ENCODE peak calls at places on chromosomes 12 and 14, in four cellular contexts. One of them, this sample, is unnamed. For H3K36me3, the result is how much of the 10 kb centered on the place peaks cover.

GRCh38 chr14:100653409-100653808 is 66.2 kb upstream of the BEGAIN start:
- DNase-seq in ovary: peak
- DNase-seq in GM23248: no peak
- DNase-seq in fibroblast of lung: no peak
- DNase-seq in this sample: no peak

GRCh38 chr14:106372870-106373657 is 846.7 kb downstream of the TMEM121 start:
- DNase-seq in ovary: no peak
- DNase-seq in GM23248: peak
- DNase-seq in fibroblast of lung: no peak
- DNase-seq in this sample: peak

GRCh38 chr12:587132-587531 is 76.1 kb downstream of the NINJ2 start:
- DNase-seq in GM23248: no peak
- DNase-seq in fibroblast of lung: no peak
- DNase-seq in ovary: no peak
- DNase-seq in this sample: no peak

GRCh38 chr14:69931960-69932359 is 52.7 kb downstream of the SMOC1 start:
- DNase-seq in GM23248: no peak
- DNase-seq in fibroblast of lung: no peak
- DNase-seq in ovary: no peak
- DNase-seq in this sample: no peak

GRCh38 chr12:133046698-133047097 is 9.4 kb downstream of the ZNF84 start:
- DNase-seq in ovary: no peak
- DNase-seq in GM23248: no peak
- DNase-seq in fibroblast of lung: no peak
- DNase-seq in this sample: no peak

GRCh38 chr14:22545842-22546721 is 42.9 kb downstream of the DAD1 start:
- DNase-seq in ovary: no peak
- DNase-seq in GM23248: peak
- DNase-seq in fibroblast of lung: peak
- DNase-seq in this sample: no peak

GRCh38 chr14:66916421-66916820 is 272.8 kb upstream of the GARIN2 start:
- DNase-seq in ovary: no peak
- DNase-seq in GM23248: no peak
- DNase-seq in fibroblast of lung: no peak
- DNase-seq in this sample: no peak

GRCh38 chr12:7039403-7039802 is 21.1 kb upstream of the C1S start:
- DNase-seq in fibroblast of lung: no peak
- DNase-seq in ovary: no peak
- DNase-seq in GM23248: no peak
- DNase-seq in this sample: no peak

GRCh38 chr12:11651785-11652184 is 2.3 kb downstream of the ETV6 start:
- DNase-seq in ovary: no peak
- DNase-seq in fibroblast of lung: peak
- DNase-seq in GM23248: peak
- DNase-seq in this sample: no peak

GRCh38 chr14:58100735-58101368 is 51.2 kb downstream of the ARMH4 start:
- DNase-seq in ovary: no peak
- DNase-seq in fibroblast of lung: peak
- DNase-seq in GM23248: peak
- DNase-seq in this sample: no peak

GRCh38 chr12:123089631-123090353 is 61.1 kb downstream of the PITPNM2 start:
- DNase-seq in ovary: no peak
- DNase-seq in GM23248: peak
- DNase-seq in fibroblast of lung: peak
- DNase-seq in this sample: no peak

GRCh38 chr12:118237053-118237665 is 101.2 kb downstream of the PEBP1 start:
- DNase-seq in fibroblast of lung: no peak
- DNase-seq in ovary: no peak
- DNase-seq in GM23248: no peak
- DNase-seq in this sample: no peak

GRCh38 chr12:52232916-52233461 is at the start of gene KRT7:
- DNase-seq in GM23248: no peak
- DNase-seq in ovary: no peak
- DNase-seq in fibroblast of lung: no peak
- DNase-seq in this sample: peak

GRCh38 chr14:104926619-104927431 is 2.1 kb downstream of the PLD4 start:
- DNase-seq in GM23248: no peak
- DNase-seq in ovary: no peak
- DNase-seq in fibroblast of lung: no peak
- DNase-seq in this sample: no peak

GRCh38 chr12:79775355-79776073 is 84.8 kb upstream of the PAWR start:
- DNase-seq in ovary: no peak
- DNase-seq in fibroblast of lung: no peak
- DNase-seq in GM23248: no peak
- DNase-seq in this sample: no peak

GRCh38 chr12:130339946-130340345 is 2.3 kb downstream of the PIWIL1 start:
- DNase-seq in ovary: no peak
- DNase-seq in fibroblast of lung: no peak
- DNase-seq in GM23248: no peak
- DNase-seq in this sample: no peak

GRCh38 chr14:80135305-80136088 is 75.8 kb downstream of the DIO2 start:
- DNase-seq in fibroblast of lung: no peak
- DNase-seq in GM23248: no peak
- DNase-seq in ovary: no peak
- DNase-seq in this sample: no peak

GRCh38 chr14:21268612-21269251 is 510 bp downstream of the HNRNPC start:
- DNase-seq in GM23248: peak
- DNase-seq in fibroblast of lung: peak
- DNase-seq in ovary: no peak
- DNase-seq in this sample: no peak

GRCh38 chr12:41460906-41461305 is 272.8 kb downstream of the PDZRN4 start:
- DNase-seq in ovary: no peak
- DNase-seq in fibroblast of lung: no peak
- DNase-seq in GM23248: no peak
- DNase-seq in this sample: no peak

GRCh38 chr12:29625359-29625953 is 128.0 kb upstream of the OVCH1 start:
- DNase-seq in GM23248: no peak
- DNase-seq in ovary: no peak
- DNase-seq in fibroblast of lung: peak
- DNase-seq in this sample: no peak

GRCh38 chr14:104129556-104129955 is 8.8 kb upstream of the KIF26A start:
- DNase-seq in GM23248: no peak
- DNase-seq in fibroblast of lung: no peak
- DNase-seq in ovary: no peak
- DNase-seq in this sample: no peak

GRCh38 chr12:63420206-63420644 is 248.1 kb downstream of the DPY19L2 start:
- DNase-seq in ovary: no peak
- DNase-seq in GM23248: peak
- DNase-seq in fibroblast of lung: peak
- DNase-seq in this sample: no peak

GRCh38 chr12:120640840-120641833 is 711 bp downstream of the CABP1 start:
- DNase-seq in GM23248: peak
- DNase-seq in fibroblast of lung: peak
- DNase-seq in ovary: peak
- DNase-seq in this sample: peak

GRCh38 chr14:25908707-25909106 is 689.1 kb downstream of the NOVA1 start:
- DNase-seq in fibroblast of lung: no peak
- DNase-seq in ovary: no peak
- DNase-seq in GM23248: no peak
- DNase-seq in this sample: no peak

GRCh38 chr12:7113389-7113871 is 4.4 kb upstream of the C1RL start:
- DNase-seq in fibroblast of lung: peak
- DNase-seq in ovary: no peak
- DNase-seq in GM23248: peak
- DNase-seq in this sample: no peak

GRCh38 chr14:51044961-51045360 is 49.9 kb downstream of the TRIM9 start:
- DNase-seq in fibroblast of lung: no peak
- DNase-seq in GM23248: peak
- DNase-seq in ovary: no peak
- DNase-seq in this sample: no peak

GRCh38 chr12:90909069-90909676 is 45.8 kb downstream of the CCER1 start:
- DNase-seq in ovary: no peak
- DNase-seq in GM23248: peak
- DNase-seq in fibroblast of lung: peak
- DNase-seq in this sample: peak

GRCh38 chr14:52706286-52706685 is 714 bp upstream of the PSMC6 start:
- DNase-seq in ovary: no peak
- DNase-seq in fibroblast of lung: peak
- DNase-seq in GM23248: no peak
- DNase-seq in this sample: no peak

GRCh38 chr14:31978423-31978822 is 98.7 kb upstream of the ARHGAP5 start:
- DNase-seq in GM23248: no peak
- DNase-seq in ovary: no peak
- DNase-seq in fibroblast of lung: no peak
- DNase-seq in this sample: no peak

GRCh38 chr14:75715926-75716780 is 55.1 kb downstream of the TTLL5 start:
- DNase-seq in ovary: no peak
- DNase-seq in GM23248: peak
- DNase-seq in fibroblast of lung: peak
- DNase-seq in this sample: no peak

GRCh38 chr12:104930388-104931326 is 27.4 kb downstream of the SLC41A2 start:
- DNase-seq in GM23248: peak
- DNase-seq in ovary: no peak
- DNase-seq in fibroblast of lung: no peak
- DNase-seq in this sample: no peak

GRCh38 chr12:128267651-128268347 is 829 bp downstream of the TMEM132C start:
- DNase-seq in GM23248: no peak
- DNase-seq in ovary: peak
- DNase-seq in fibroblast of lung: no peak
- DNase-seq in this sample: no peak

GRCh38 chr12:92973614-92974013 is 44.5 kb upstream of the EEA1 start:
- DNase-seq in GM23248: peak
- DNase-seq in ovary: no peak
- DNase-seq in fibroblast of lung: peak
- DNase-seq in this sample: no peak

GRCh38 chr14:33765251-33765650 is 185.6 kb downstream of the EGLN3 start:
- DNase-seq in GM23248: no peak
- DNase-seq in ovary: peak
- DNase-seq in fibroblast of lung: no peak
- DNase-seq in this sample: no peak

GRCh38 chr14:56858422-56858821 is 48.1 kb upstream of the OTX2 start:
- DNase-seq in GM23248: no peak
- DNase-seq in ovary: no peak
- DNase-seq in fibroblast of lung: no peak
- DNase-seq in this sample: no peak

GRCh38 chr12:49609875-49610154 is 4.4 kb upstream of the FAM186B start:
- DNase-seq in fibroblast of lung: no peak
- DNase-seq in ovary: no peak
- DNase-seq in GM23248: peak
- DNase-seq in this sample: no peak

GRCh38 chr12:124336742-124337520 is 42.0 kb downstream of the RFLNA start:
- DNase-seq in GM23248: peak
- DNase-seq in ovary: peak
- DNase-seq in fibroblast of lung: no peak
- DNase-seq in this sample: peak

GRCh38 chr12:3311027-3311402 is 180.0 kb upstream of the PRMT8 start:
- DNase-seq in fibroblast of lung: no peak
- DNase-seq in ovary: no peak
- DNase-seq in GM23248: peak
- DNase-seq in this sample: peak

GRCh38 chr12:97140355-97140754 is 233.3 kb downstream of the NEDD1 start:
- DNase-seq in fibroblast of lung: no peak
- DNase-seq in ovary: no peak
- DNase-seq in GM23248: no peak
- DNase-seq in this sample: no peak

GRCh38 chr14:24085215-24085614 is 8.9 kb upstream of the PCK2 start:
- DNase-seq in GM23248: no peak
- DNase-seq in ovary: no peak
- DNase-seq in fibroblast of lung: no peak
- DNase-seq in this sample: no peak

GRCh38 chr14:24084439-24084838 is 9.7 kb upstream of the PCK2 start:
- DNase-seq in ovary: no peak
- DNase-seq in GM23248: no peak
- DNase-seq in fibroblast of lung: no peak
- DNase-seq in this sample: no peak

GRCh38 chr14:24082411-24083080 is 11.2 kb downstream of the CPNE6 start:
- DNase-seq in fibroblast of lung: no peak
- DNase-seq in ovary: no peak
- DNase-seq in GM23248: no peak
- DNase-seq in this sample: no peak

GRCh38 chr14:24081739-24082204 is 10.4 kb downstream of the CPNE6 start:
- DNase-seq in ovary: no peak
- DNase-seq in fibroblast of lung: no peak
- DNase-seq in GM23248: no peak
- DNase-seq in this sample: no peak

DNA sequence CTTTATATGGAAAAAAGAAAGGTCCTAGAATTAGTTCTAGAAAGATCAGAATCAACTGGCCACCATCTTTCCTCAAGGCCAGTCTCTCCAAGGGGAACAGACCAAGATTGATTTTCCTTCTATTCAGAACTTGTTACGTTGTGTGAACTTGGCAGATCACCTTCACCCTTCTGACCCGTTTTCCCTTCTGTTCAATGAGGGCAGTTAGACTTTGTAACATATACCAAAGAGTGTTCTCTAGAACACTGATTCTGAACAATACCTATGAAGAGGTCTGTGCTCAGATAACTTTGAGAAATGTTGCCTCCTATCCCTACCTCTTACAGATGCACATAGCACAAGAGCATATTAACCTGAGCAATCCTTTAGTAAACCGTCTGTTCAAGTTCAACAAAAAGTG is 10.6 kb upstream of the PCK2 start:
- DNase-seq in ovary: no peak
- DNase-seq in GM23248: no peak
- DNase-seq in fibroblast of lung: no peak
- DNase-seq in this sample: no peak
- H3K4me3 ChIP-seq in ovary: no peak
- H3K4me3 ChIP-seq in GM23248: no peak
- H3K4me3 ChIP-seq in fibroblast of lung: no peak
- H3K4me3 ChIP-seq in this sample: no peak

GRCh38 chr12:18888062-18888461 is 150.1 kb downstream of the CAPZA3 start:
- DNase-seq in ovary: no peak
- DNase-seq in GM23248: peak
- DNase-seq in fibroblast of lung: no peak
- DNase-seq in this sample: no peak
- H3K36me3 ChIP-seq in ovary: under half
- H3K36me3 ChIP-seq in GM23248: under half
- H3K36me3 ChIP-seq in fibroblast of lung: under half
- H3K36me3 ChIP-seq in this sample: under half

DNA sequence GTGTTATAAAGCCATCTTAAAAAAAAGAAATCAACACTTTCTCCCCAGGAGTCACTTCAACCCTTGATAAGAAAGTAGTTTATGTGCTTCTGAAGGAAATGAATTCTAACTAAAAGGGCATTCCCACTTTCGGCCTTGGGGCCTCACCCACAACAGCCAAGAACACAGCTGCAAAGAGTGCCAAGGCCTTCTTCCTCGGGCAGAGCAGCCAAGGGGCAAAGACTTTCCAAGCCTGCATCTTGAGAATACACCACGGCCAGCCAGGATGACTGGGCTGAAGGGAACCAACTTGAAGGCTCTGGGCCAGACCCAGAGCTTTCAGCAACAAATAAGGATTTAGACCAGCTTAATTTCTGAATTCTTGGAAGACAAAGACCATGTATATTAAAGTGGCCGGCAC is 60.4 kb upstream of the FOXN3 start:
- DNase-seq in GM23248: no peak
- DNase-seq in fibroblast of lung: no peak
- DNase-seq in ovary: peak
- DNase-seq in this sample: peak
- H3K27ac ChIP-seq in GM23248: no peak
- H3K27ac ChIP-seq in fibroblast of lung: no peak
- H3K27ac ChIP-seq in ovary: peak
- H3K27ac ChIP-seq in this sample: no peak

GRCh38 chr14:74347795-74348100 is 523 bp upstream of the VRTN start:
- DNase-seq in ovary: no peak
- DNase-seq in GM23248: no peak
- DNase-seq in fibroblast of lung: no peak
- DNase-seq in this sample: no peak
- H3K4me3 ChIP-seq in ovary: no peak
- H3K4me3 ChIP-seq in GM23248: no peak
- H3K4me3 ChIP-seq in fibroblast of lung: no peak
- H3K4me3 ChIP-seq in this sample: no peak

GRCh38 chr14:93936926-93937325 is 9.8 kb downstream of the FAM181A start:
- DNase-seq in ovary: no peak
- DNase-seq in GM23248: no peak
- DNase-seq in fibroblast of lung: no peak
- DNase-seq in this sample: no peak
- H3K36me3 ChIP-seq in ovary: under half
- H3K36me3 ChIP-seq in GM23248: under half
- H3K36me3 ChIP-seq in fibroblast of lung: under half
- H3K36me3 ChIP-seq in this sample: under half

This sample was measured in pancreas.